ENCODE peak calls at places on chromosomes 6 and 20, in nine cellular contexts. I is cardiac muscle cell, D is pancreas, N is left ventricle myocardium inferior, C is choroid plexus epithelial cell, P is mammary epithelial cell, Z is PC-3, Y is ovary, A is uterus. M is an unnamed sample.

GRCh38 chr20:11366660-11367059 is 551.0 kb upstream of the BTBD3 start:
- DNase-seq in A (no peak), P (peak; percentile 79), D (no peak), Y (no peak), N (no peak), I (no peak), C (peak; percentile 55), Z (no peak), M (no peak)

GRCh38 chr20:58245931-58246330 is 17.5 kb upstream of the ANKRD60 start:
- DNase-seq in N (no peak), Y (no peak), D (no peak), P (no peak), A (no peak), I (no peak), C (no peak), Z (no peak), M (peak; percentile 40)

GRCh38 chr6:21556968-21557721 is 36.4 kb upstream of the SOX4 start:
- DNase-seq in N (no peak), I (no peak), Z (peak; percentile 76), Y (no peak), A (no peak), D (peak; percentile 15), P (no peak), C (peak; percentile 13), M (no peak)

GRCh38 chr6:24522090-24522820 is 27.5 kb downstream of the ALDH5A1 start:
- DNase-seq in A (no peak), C (peak; percentile 19), I (peak; percentile 36), N (no peak), Y (peak; percentile 11), P (peak; percentile 5), D (no peak), Z (no peak), M (no peak)

GRCh38 chr6:124987999-124988591 is 25.9 kb downstream of the RNF217 start:
- DNase-seq in Y (no peak), A (no peak), P (no peak), C (no peak), N (no peak), I (no peak), D (no peak), Z (no peak), M (no peak)

GRCh38 chr6:2542858-2543218 is 207.9 kb downstream of the MYLK4 start:
- DNase-seq in Y (no peak), A (no peak), I (peak; percentile 96), D (no peak), N (no peak), C (peak; percentile 97), Z (peak; percentile 54), P (peak; percentile 94), M (peak; percentile 72)

GRCh38 chr6:159389695-159390094 is 220.5 kb downstream of the FNDC1 start:
- DNase-seq in P (no peak), D (no peak), I (no peak), N (no peak), Y (no peak), Z (no peak), C (no peak), A (no peak), M (no peak)

GRCh38 chr20:341682-342081 is 5.2 kb upstream of the NRSN2 start:
- DNase-seq in I (peak; percentile 76), Y (no peak), D (no peak), N (no peak), A (no peak), Z (peak; percentile 99), P (peak; percentile 94), C (peak; percentile 92), M (no peak)

GRCh38 chr6:17031961-17032360 is 69.9 kb upstream of the STMND1 start:
- DNase-seq in C (no peak), D (no peak), Z (no peak), A (no peak), Y (no peak), P (no peak), I (no peak), N (no peak), M (no peak)

GRCh38 chr20:38302721-38303120 is 1.2 kb upstream of the BPI start:
- DNase-seq in Z (no peak), N (no peak), I (no peak), C (peak; percentile 54), Y (no peak), P (no peak), D (no peak), A (no peak), M (no peak)

GRCh38 chr6:74075323-74075722 is 379.3 kb downstream of the CD109 start:
- DNase-seq in C (peak; percentile 8), A (peak; percentile 79), D (no peak), N (peak; percentile 44), Y (no peak), I (peak; percentile 75), P (peak; percentile 37), Z (no peak), M (no peak)

GRCh38 chr6:113291751-113292445 is 565.2 kb upstream of the MARCKS start:
- DNase-seq in C (peak; percentile 44), D (no peak), I (peak; percentile 51), P (no peak), Y (no peak), A (no peak), N (no peak), Z (peak; percentile 14), M (no peak)

GRCh38 chr6:129331450-129332138 is 378.4 kb downstream of the ARHGAP18 start:
- DNase-seq in N (no peak), Y (no peak), Z (peak; percentile 39), C (peak; percentile 53), P (peak; percentile 17), A (no peak), I (peak; percentile 57), D (no peak), M (no peak)

GRCh38 chr6:33923857-33924514 is 120.2 kb upstream of the MLN start:
- DNase-seq in P (no peak), C (no peak), N (no peak), D (peak; percentile 15), A (no peak), Z (no peak), I (no peak), Y (peak; percentile 17), M (no peak)

GRCh38 chr20:555933-556332 is 12.3 kb upstream of the CSNK2A1 start:
- DNase-seq in C (peak; percentile 59), Y (no peak), Z (no peak), N (peak; percentile 29), I (peak; percentile 50), P (no peak), A (no peak), D (no peak), M (no peak)

GRCh38 chr6:8387942-8388437 is 47.4 kb downstream of the SLC35B3 start:
- DNase-seq in Y (no peak), C (no peak), I (no peak), A (no peak), Z (no peak), D (no peak), N (no peak), P (no peak), M (no peak)

GRCh38 chr20:3334156-3334943 is 73.1 kb downstream of the DNAAF9 start:
- DNase-seq in Y (no peak), C (no peak), N (no peak), P (no peak), A (no peak), I (no peak), D (no peak), Z (no peak), M (no peak)
- H3K4me3 ChIP-seq in Y (no peak overlapping the region), C (no peak overlapping the region), N (no peak overlapping the region), P (no peak overlapping the region), A (no peak overlapping the region), I (no peak overlapping the region), D (no peak overlapping the region), Z (no peak overlapping the region), M (no peak overlapping the region)

DNA sequence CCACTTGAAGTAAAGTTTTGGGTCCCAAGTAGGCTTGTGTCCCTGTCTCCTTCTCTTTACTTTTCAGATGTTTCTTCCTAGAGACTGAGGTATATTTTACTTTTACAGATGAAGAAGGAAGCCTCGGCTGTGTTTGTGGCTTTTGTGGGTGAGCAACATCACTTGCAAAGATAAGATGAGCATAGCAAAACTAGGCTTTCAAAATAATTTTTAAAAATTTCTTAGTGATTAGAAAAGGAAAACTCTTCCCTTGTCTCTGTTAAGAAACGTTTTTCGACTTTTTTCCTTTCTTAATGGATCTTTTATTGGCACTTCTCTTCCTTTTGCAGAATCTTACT is 7.6 kb downstream of the PTPN1 start:
- DNase-seq in Z (no peak), C (no peak), P (no peak), A (no peak), D (no peak), Y (no peak), I (peak; percentile 37), N (no peak), M (no peak)
- H3K4me3 ChIP-seq in Z (no peak overlapping the region), C (no peak overlapping the region), P (no peak overlapping the region), A (no peak overlapping the region), D (no peak overlapping the region), Y (no peak overlapping the region), I (no peak overlapping the region), N (no peak overlapping the region), M (no peak overlapping the region)

GRCh38 chr6:4084444-4085328 is 5.7 kb upstream of the FAM217A start:
- DNase-seq in Y (no peak), C (no peak), I (no peak), N (no peak), Z (no peak), P (no peak), A (no peak), D (peak; percentile 54), M (no peak)

GRCh38 chr6:4074478-4075235 is 4.3 kb downstream of the FAM217A start:
- DNase-seq in D (no peak), C (no peak), N (no peak), Z (no peak), P (no peak), Y (no peak), I (no peak), A (no peak), M (peak; percentile 46)

GRCh38 chr6:4078830-4079471 is at the start of gene FAM217A:
- DNase-seq in I (peak; percentile 25), P (no peak), N (no peak), D (no peak), Y (no peak), C (no peak), A (no peak), Z (no peak), M (no peak)
- H3K4me3 ChIP-seq in I (no peak within 1 kb of the TSS), P (no peak within 1 kb of the TSS), N (no peak within 1 kb of the TSS), D (no peak within 1 kb of the TSS), Y (no peak within 1 kb of the TSS), C (no peak within 1 kb of the TSS), A (no peak within 1 kb of the TSS), Z (no peak within 1 kb of the TSS), M (no peak within 1 kb of the TSS)

GRCh38 chr20:62606551-62607201 is 35.6 kb upstream of the SLCO4A1 start:
- DNase-seq in A (peak; percentile 54), Y (peak; percentile 68), I (peak; percentile 65), P (no peak), N (peak; percentile 78), C (peak; percentile 57), Z (no peak), D (peak; percentile 34), M (no peak)

GRCh38 chr20:62604796-62605195 is 37.5 kb upstream of the SLCO4A1 start:
- DNase-seq in C (no peak), N (no peak), D (no peak), Z (no peak), I (no peak), P (no peak), A (no peak), Y (no peak), M (no peak)

GRCh38 chr20:62607366-62608217 is 34.7 kb upstream of the SLCO4A1 start:
- DNase-seq in Z (no peak), I (no peak), C (no peak), N (no peak), A (no peak), Y (no peak), D (no peak), P (no peak), M (no peak)

GRCh38 chr20:62605236-62605948 is 36.9 kb upstream of the SLCO4A1 start:
- DNase-seq in D (no peak), I (no peak), Y (no peak), N (no peak), A (no peak), P (no peak), Z (no peak), C (no peak), M (no peak)

GRCh38 chr20:62605996-62606395 is 36.3 kb upstream of the SLCO4A1 start:
- DNase-seq in A (no peak), Y (no peak), P (no peak), C (no peak), Z (no peak), I (no peak), D (no peak), N (no peak), M (no peak)
- H3K4me3 ChIP-seq in A (no peak overlapping the region), Y (no peak overlapping the region), P (no peak overlapping the region), C (no peak overlapping the region), Z (no peak overlapping the region), I (no peak overlapping the region), D (no peak overlapping the region), N (no peak overlapping the region), M (no peak overlapping the region)